ENCODE peak calls at places on chromosomes 2 and 18, in seven cellular contexts. H, J, Z, B, T, D and Q are unnamed samples.

GRCh38 chr18:12703714-12704113 is 872 bp downstream of the PSMG2 start:
- DNase-seq in D (no peak), Z (no peak), B (peak), T (peak), H (no peak), J (no peak), Q (no peak)

GRCh38 chr2:1833726-1834125 is 89.4 kb upstream of the PXDN start:
- DNase-seq in J (no peak), Z (no peak), D (no peak), H (no peak), B (no peak), T (no peak), Q (no peak)

GRCh38 chr2:39435974-39436591 is 1.0 kb downstream of the MAP4K3 start:
- DNase-seq in J (no peak), D (no peak), Z (no peak), T (peak), B (no peak), H (peak), Q (no peak)

GRCh38 chr2:189569295-189569925 is 11.2 kb downstream of the SLC40A1 start:
- DNase-seq in D (no peak), T (peak), Z (no peak), B (no peak), J (no peak), H (peak), Q (no peak)

GRCh38 chr2:136000502-136000901 is 15.1 kb upstream of the DARS1 start:
- DNase-seq in J (no peak), D (no peak), T (no peak), H (no peak), Z (no peak), B (no peak), Q (no peak)

GRCh38 chr2:61252031-61252430 is 90.0 kb downstream of the C2orf74 start:
- DNase-seq in H (no peak), Z (no peak), D (no peak), T (no peak), B (no peak), J (no peak), Q (no peak)

GRCh38 chr2:82837588-82838304 is 1621.3 kb downstream of the SUCLG1 start:
- DNase-seq in D (no peak), B (no peak), J (no peak), T (peak), H (no peak), Z (no peak), Q (no peak)

GRCh38 chr2:157052685-157053224 is 204.8 kb upstream of the GALNT5 start:
- DNase-seq in Z (no peak), T (peak), J (no peak), B (no peak), D (no peak), H (no peak), Q (no peak)

GRCh38 chr2:133331437-133331836 is 236.8 kb downstream of the NCKAP5 start:
- DNase-seq in J (no peak), B (no peak), H (no peak), Z (no peak), T (no peak), D (no peak), Q (no peak)
- H3K4me3 ChIP-seq in J (no peak), B (no peak), H (no peak), Z (no peak), T (no peak), D (no peak), Q (no peak)

GRCh38 chr18:48133675-48134251 is 203.3 kb upstream of the SMAD2 start:
- DNase-seq in Z (no peak), T (no peak), H (no peak), D (no peak), J (peak), B (no peak), Q (no peak)
- H3K27ac ChIP-seq in Z (no peak), T (no peak), H (no peak), D (no peak), J (no peak), B (no peak), Q (no peak)

DNA sequence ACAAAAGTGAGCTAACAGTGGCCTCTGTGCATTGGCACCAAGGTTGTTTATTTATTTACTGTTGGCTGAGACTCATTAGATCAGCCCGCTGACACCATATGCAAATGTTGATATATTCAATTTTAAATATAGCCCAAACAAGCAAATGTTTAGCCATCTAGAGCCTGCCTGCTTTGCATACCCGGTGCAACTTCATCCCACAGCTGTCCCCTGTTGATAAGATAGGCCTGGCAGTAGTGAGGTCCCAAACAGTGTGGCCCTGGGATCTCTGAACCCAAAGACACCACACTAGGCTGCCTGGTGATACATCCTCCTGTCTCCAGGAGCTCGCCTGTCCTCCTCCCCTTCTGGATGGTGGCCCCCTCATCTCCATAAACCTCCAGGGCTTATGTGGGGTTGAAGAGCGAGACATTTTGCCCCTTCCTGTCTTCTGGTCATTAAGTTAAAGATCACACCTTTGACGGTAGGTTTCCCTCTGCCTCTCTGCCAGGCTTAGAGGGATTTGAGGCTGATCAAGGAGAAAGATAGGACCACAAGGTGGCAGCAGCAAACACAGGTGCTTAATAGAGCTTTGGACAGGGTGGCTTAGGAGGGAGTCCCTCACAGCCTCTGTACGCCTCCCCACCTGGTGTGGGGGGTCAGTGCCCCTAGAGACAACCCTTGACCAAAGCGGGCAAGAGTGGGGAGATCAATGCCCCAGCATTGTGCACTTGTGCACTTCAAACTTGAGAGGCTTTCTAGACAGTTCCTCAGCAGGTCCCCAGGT is 23.7 kb upstream of the MYO5B start:
- DNase-seq in B (peak), H (no peak), D (no peak), J (no peak), Z (peak), T (peak), Q (no peak)
- TF ChIP-seq CTCF in B (peak), H (peak), D (peak), J (peak), Z (peak), T (peak), Q (peak)

GRCh38 chr2:72963423-72964145 is 46.3 kb downstream of the EMX1 start:
- DNase-seq in D (peak), T (no peak), B (no peak), J (no peak), H (peak), Z (no peak), Q (no peak)
- H3K4me3 ChIP-seq in D (no peak), T (no peak), B (no peak), J (no peak), H (no peak), Z (no peak), Q (no peak)

GRCh38 chr18:21672868-21673267 is 31.7 kb downstream of the ABHD3 start:
- DNase-seq in B (no peak), Z (peak), J (no peak), H (peak), D (peak), T (peak), Q (peak)
- H3K27ac ChIP-seq in B (no peak), Z (peak), J (no peak), H (peak), D (peak), T (no peak), Q (peak)

GRCh38 chr2:238288650-238289573 is 502 bp upstream of the PER2 start:
- DNase-seq in J (peak), D (peak), T (peak), H (peak), B (peak), Z (peak), Q (peak)
- TF ChIP-seq CTCF in J (peak), D (peak), T (peak), H (no peak), B (no peak), Z (peak), Q (peak)

GRCh38 chr2:30146337-30147195 is at the start of gene YPEL5:
- DNase-seq in H (peak), Z (peak), T (peak), J (peak), B (peak), D (peak), Q (peak)
- H3K4me3 ChIP-seq in H (peak), Z (peak), T (peak), J (peak), B (peak), D (peak), Q (peak)

GRCh38 chr2:191384829-191385228 is 139.6 kb downstream of the MYO1B start:
- DNase-seq in H (no peak), B (no peak), T (peak), Z (no peak), D (no peak), J (no peak), Q (no peak)
- H3K27ac ChIP-seq in H (peak), B (no peak), T (peak), Z (no peak), D (no peak), J (no peak), Q (peak)

DNA sequence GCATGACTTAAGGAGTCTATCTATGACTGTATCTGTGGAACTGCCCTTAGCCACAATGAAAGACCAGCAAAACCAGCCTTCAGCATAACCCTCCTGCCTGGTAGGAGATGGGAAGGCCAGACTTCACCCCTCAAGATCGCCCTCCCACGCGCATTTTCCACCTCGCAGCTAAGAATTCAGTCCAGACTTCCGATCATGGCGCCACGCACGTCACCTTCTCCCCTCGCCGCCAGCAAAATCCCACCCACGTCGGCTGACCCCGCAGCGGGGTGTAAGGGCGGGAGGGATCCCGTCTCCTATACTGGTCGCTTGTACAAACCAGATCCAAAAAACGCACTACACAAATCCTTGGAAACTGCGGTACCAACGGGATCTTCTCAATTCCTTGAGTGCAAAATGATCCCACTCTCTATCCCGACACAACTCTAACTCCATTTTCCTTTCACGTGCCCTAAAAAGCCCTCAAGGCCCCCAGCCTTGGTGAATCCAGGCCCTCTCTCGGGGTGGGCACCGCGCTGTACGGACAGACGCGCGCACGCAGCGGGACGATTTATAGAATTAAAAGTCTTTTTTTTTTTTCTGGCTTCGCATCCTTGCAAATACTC is 1.0 kb upstream of the BMPR2 start:
- DNase-seq in T (peak), Z (peak), J (peak), B (no peak), D (peak), H (peak), Q (no peak)
- TF ChIP-seq CTCF in T (no peak), Z (no peak), J (no peak), B (no peak), D (no peak), H (no peak), Q (no peak)

GRCh38 chr2:201419986-201420385 is 31.3 kb downstream of the TRAK2 start:
- DNase-seq in B (no peak), H (no peak), Z (no peak), J (no peak), D (no peak), T (no peak), Q (no peak)
- H3K4me3 ChIP-seq in B (no peak), H (no peak), Z (no peak), J (no peak), D (no peak), T (no peak), Q (no peak)